ENCODE peak calls at places on chromosome 21, in four cellular contexts. One of them, this sample, is unnamed. For H3K27me3, the result is how much of the 10 kb centered on the place peaks cover.

GRCh38 chr21:17769049-17769845 is 49.9 kb downstream of the C21orf91 start:
- DNase-seq in gastrocnemius medialis: no peak
- DNase-seq in CD8-positive, alpha-beta T cell: no peak
- DNase-seq in brain microvascular endothelial cell: no peak
- DNase-seq in this sample: no peak

GRCh38 chr21:19547951-19548635 is 1144.5 kb upstream of the TMPRSS15 start:
- DNase-seq in gastrocnemius medialis: no peak
- DNase-seq in CD8-positive, alpha-beta T cell: no peak
- DNase-seq in brain microvascular endothelial cell: no peak
- DNase-seq in this sample: no peak

GRCh38 chr21:31184462-31184861 is 146.2 kb upstream of the KRTAP19-8 start:
- DNase-seq in gastrocnemius medialis: no peak
- DNase-seq in CD8-positive, alpha-beta T cell: peak
- DNase-seq in brain microvascular endothelial cell: no peak
- DNase-seq in this sample: no peak

GRCh38 chr21:32360401-32360981 is 32.3 kb downstream of the URB1 start:
- DNase-seq in gastrocnemius medialis: no peak
- DNase-seq in CD8-positive, alpha-beta T cell: no peak
- DNase-seq in brain microvascular endothelial cell: no peak
- DNase-seq in this sample: no peak

GRCh38 chr21:33751120-33751519 is 108.8 kb downstream of the ITSN1 start:
- DNase-seq in gastrocnemius medialis: no peak
- DNase-seq in CD8-positive, alpha-beta T cell: no peak
- DNase-seq in brain microvascular endothelial cell: peak
- DNase-seq in this sample: no peak

GRCh38 chr21:38610573-38611251 is 112.4 kb upstream of the ERG start:
- DNase-seq in gastrocnemius medialis: no peak
- DNase-seq in CD8-positive, alpha-beta T cell: no peak
- DNase-seq in brain microvascular endothelial cell: no peak
- DNase-seq in this sample: no peak

GRCh38 chr21:34147835-34148804 is 74.7 kb downstream of the MRPS6 start:
- DNase-seq in gastrocnemius medialis: no peak
- DNase-seq in CD8-positive, alpha-beta T cell: no peak
- DNase-seq in brain microvascular endothelial cell: peak
- DNase-seq in this sample: no peak

GRCh38 chr21:25790122-25790951 is 55.6 kb downstream of the GABPA start:
- DNase-seq in gastrocnemius medialis: no peak
- DNase-seq in CD8-positive, alpha-beta T cell: no peak
- DNase-seq in brain microvascular endothelial cell: peak
- DNase-seq in this sample: no peak

GRCh38 chr21:14114251-14114650 is 96.5 kb downstream of the LIPI start:
- DNase-seq in gastrocnemius medialis: no peak
- DNase-seq in CD8-positive, alpha-beta T cell: no peak
- DNase-seq in brain microvascular endothelial cell: no peak
- DNase-seq in this sample: no peak

GRCh38 chr21:21324297-21324696 is 326.1 kb downstream of the NCAM2 start:
- DNase-seq in gastrocnemius medialis: no peak
- DNase-seq in CD8-positive, alpha-beta T cell: no peak
- DNase-seq in brain microvascular endothelial cell: no peak
- DNase-seq in this sample: no peak

GRCh38 chr21:33566514-33566913 is 22.0 kb downstream of the DONSON start:
- DNase-seq in gastrocnemius medialis: no peak
- DNase-seq in CD8-positive, alpha-beta T cell: no peak
- DNase-seq in brain microvascular endothelial cell: no peak
- DNase-seq in this sample: no peak

GRCh38 chr21:32412162-32412997 is at the start of gene EVA1C:
- DNase-seq in gastrocnemius medialis: peak
- DNase-seq in CD8-positive, alpha-beta T cell: peak
- DNase-seq in brain microvascular endothelial cell: no peak
- DNase-seq in this sample: peak

GRCh38 chr21:29175408-29176147 is 45.1 kb downstream of the MAP3K7CL start:
- DNase-seq in gastrocnemius medialis: no peak
- DNase-seq in CD8-positive, alpha-beta T cell: no peak
- DNase-seq in brain microvascular endothelial cell: peak
- DNase-seq in this sample: no peak

GRCh38 chr21:34360488-34361241 is 3.1 kb upstream of the KCNE2 start:
- DNase-seq in gastrocnemius medialis: no peak
- DNase-seq in CD8-positive, alpha-beta T cell: no peak
- DNase-seq in brain microvascular endothelial cell: no peak
- DNase-seq in this sample: no peak

GRCh38 chr21:33286600-33287456 is 20.7 kb downstream of the IL10RB start:
- DNase-seq in gastrocnemius medialis: no peak
- DNase-seq in CD8-positive, alpha-beta T cell: no peak
- DNase-seq in brain microvascular endothelial cell: peak
- DNase-seq in this sample: no peak

GRCh38 chr21:31005019-31005418 is 33.3 kb downstream of the KRTAP19-8 start:
- DNase-seq in gastrocnemius medialis: no peak
- DNase-seq in CD8-positive, alpha-beta T cell: no peak
- DNase-seq in brain microvascular endothelial cell: no peak
- DNase-seq in this sample: no peak

GRCh38 chr21:43321111-43321510 is 105.8 kb downstream of the SIK1 start:
- DNase-seq in gastrocnemius medialis: no peak
- DNase-seq in CD8-positive, alpha-beta T cell: no peak
- DNase-seq in brain microvascular endothelial cell: no peak
- DNase-seq in this sample: no peak

GRCh38 chr21:32884062-32884461 is 112.5 kb upstream of the PAXBP1 start:
- DNase-seq in gastrocnemius medialis: no peak
- DNase-seq in CD8-positive, alpha-beta T cell: no peak
- DNase-seq in brain microvascular endothelial cell: no peak
- DNase-seq in this sample: no peak

GRCh38 chr21:38712076-38712475 is 93.7 kb upstream of the ETS2 start:
- DNase-seq in gastrocnemius medialis: no peak
- DNase-seq in CD8-positive, alpha-beta T cell: no peak
- DNase-seq in brain microvascular endothelial cell: peak
- DNase-seq in this sample: no peak

GRCh38 chr21:33433001-33433400 is 29.8 kb downstream of the IFNGR2 start:
- DNase-seq in gastrocnemius medialis: no peak
- DNase-seq in CD8-positive, alpha-beta T cell: no peak
- DNase-seq in brain microvascular endothelial cell: no peak
- DNase-seq in this sample: no peak

GRCh38 chr21:31252091-31252490 is 92.0 kb downstream of the TIAM1 start:
- DNase-seq in gastrocnemius medialis: no peak
- DNase-seq in CD8-positive, alpha-beta T cell: no peak
- DNase-seq in brain microvascular endothelial cell: no peak
- DNase-seq in this sample: no peak

GRCh38 chr21:37737996-37738395 is 178.3 kb downstream of the KCNJ6 start:
- DNase-seq in gastrocnemius medialis: no peak
- DNase-seq in CD8-positive, alpha-beta T cell: no peak
- DNase-seq in brain microvascular endothelial cell: no peak
- DNase-seq in this sample: no peak

GRCh38 chr21:25062061-25062460 is 545.2 kb downstream of the MRPL39 start:
- DNase-seq in gastrocnemius medialis: no peak
- DNase-seq in CD8-positive, alpha-beta T cell: no peak
- DNase-seq in brain microvascular endothelial cell: no peak
- DNase-seq in this sample: no peak

GRCh38 chr21:34190576-34191301 is 117.4 kb downstream of the MRPS6 start:
- DNase-seq in gastrocnemius medialis: no peak
- DNase-seq in CD8-positive, alpha-beta T cell: no peak
- DNase-seq in brain microvascular endothelial cell: no peak
- DNase-seq in this sample: no peak

GRCh38 chr21:26146681-26147080 is 23.9 kb downstream of the APP start:
- DNase-seq in gastrocnemius medialis: no peak
- DNase-seq in CD8-positive, alpha-beta T cell: no peak
- DNase-seq in brain microvascular endothelial cell: no peak
- DNase-seq in this sample: no peak

GRCh38 chr21:29403291-29403690 is 104.6 kb downstream of the BACH1 start:
- DNase-seq in gastrocnemius medialis: no peak
- DNase-seq in CD8-positive, alpha-beta T cell: no peak
- DNase-seq in brain microvascular endothelial cell: no peak
- DNase-seq in this sample: no peak

GRCh38 chr21:22791986-22792560 is 1793.9 kb downstream of the NCAM2 start:
- DNase-seq in gastrocnemius medialis: no peak
- DNase-seq in CD8-positive, alpha-beta T cell: no peak
- DNase-seq in brain microvascular endothelial cell: peak
- DNase-seq in this sample: no peak

GRCh38 chr21:43361493-43362296 is 65.2 kb downstream of the SIK1 start:
- DNase-seq in gastrocnemius medialis: peak
- DNase-seq in CD8-positive, alpha-beta T cell: peak
- DNase-seq in brain microvascular endothelial cell: peak
- DNase-seq in this sample: peak

GRCh38 chr21:25385912-25386474 is 221.3 kb downstream of the MRPL39 start:
- DNase-seq in gastrocnemius medialis: no peak
- DNase-seq in CD8-positive, alpha-beta T cell: no peak
- DNase-seq in brain microvascular endothelial cell: no peak
- DNase-seq in this sample: peak

GRCh38 chr21:10521091-10521598 is at the start of gene TPTE:
- DNase-seq in gastrocnemius medialis: no peak
- DNase-seq in CD8-positive, alpha-beta T cell: no peak
- DNase-seq in brain microvascular endothelial cell: no peak
- DNase-seq in this sample: peak

GRCh38 chr21:25405991-25406390 is 201.3 kb downstream of the MRPL39 start:
- DNase-seq in gastrocnemius medialis: no peak
- DNase-seq in CD8-positive, alpha-beta T cell: no peak
- DNase-seq in brain microvascular endothelial cell: no peak
- DNase-seq in this sample: no peak

DNA sequence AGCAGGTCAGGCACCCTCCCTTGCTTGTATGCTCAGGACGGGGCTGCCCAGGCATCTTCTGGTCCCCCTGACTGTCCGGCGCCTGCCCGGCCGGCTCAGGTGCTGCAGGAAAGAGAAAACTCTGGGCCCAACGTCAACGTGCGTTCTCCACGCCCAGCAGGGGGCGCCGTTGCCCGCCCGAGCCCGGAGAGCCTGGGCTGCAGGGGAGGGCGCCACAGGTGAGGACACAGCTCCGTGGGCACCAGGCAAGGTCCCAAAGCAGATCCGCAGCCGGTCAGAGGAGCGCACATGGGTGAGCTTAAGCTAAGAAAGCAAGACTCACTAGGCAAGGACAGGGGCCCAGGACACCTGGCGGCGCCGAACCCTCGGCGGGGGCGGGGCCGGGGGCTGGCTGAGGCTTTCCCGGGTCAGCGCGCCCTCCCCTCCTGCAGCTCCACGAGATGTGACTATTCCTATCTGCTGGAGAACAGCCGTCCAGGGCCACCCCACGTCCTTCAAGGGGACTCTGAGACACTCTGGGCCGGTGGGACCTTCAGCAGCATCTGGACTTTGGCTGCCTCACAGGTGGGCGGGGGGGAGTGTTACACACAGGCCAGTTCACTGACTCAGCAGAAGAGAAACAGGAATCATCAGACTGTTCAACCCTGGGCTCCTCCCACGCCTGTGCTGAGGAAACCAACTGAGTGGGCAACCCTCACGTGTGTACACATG is 29.3 kb downstream of the KRTAP10-1 start:
- DNase-seq in gastrocnemius medialis: no peak
- DNase-seq in CD8-positive, alpha-beta T cell: peak
- DNase-seq in brain microvascular endothelial cell: peak
- DNase-seq in this sample: peak
- H3K4me3 ChIP-seq in gastrocnemius medialis: no peak
- H3K4me3 ChIP-seq in CD8-positive, alpha-beta T cell: peak
- H3K4me3 ChIP-seq in brain microvascular endothelial cell: no peak
- H3K4me3 ChIP-seq in this sample: no peak

DNA sequence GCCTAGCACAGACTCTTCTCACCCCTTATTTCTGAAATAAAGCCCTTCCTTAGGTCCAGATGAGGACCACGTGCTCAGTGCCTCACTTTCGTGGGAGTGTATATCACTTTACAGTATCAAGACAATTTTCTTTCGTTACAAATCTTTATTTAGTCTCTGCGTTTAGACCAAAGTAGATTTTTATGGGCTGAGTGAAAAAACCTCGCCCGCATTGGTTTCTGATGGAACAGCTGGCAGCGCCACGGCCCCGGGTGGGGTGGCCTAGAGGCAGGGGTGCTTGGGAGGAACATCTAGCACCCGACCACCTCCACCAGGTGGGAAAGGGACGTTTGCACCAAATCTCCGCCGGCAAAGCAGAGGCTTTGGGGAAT is 7.6 kb downstream of the SIM2 start:
- DNase-seq in gastrocnemius medialis: no peak
- DNase-seq in CD8-positive, alpha-beta T cell: no peak
- DNase-seq in brain microvascular endothelial cell: no peak
- DNase-seq in this sample: no peak
- H3K27me3 ChIP-seq in gastrocnemius medialis: under half
- H3K27me3 ChIP-seq in CD8-positive, alpha-beta T cell: half or more
- H3K27me3 ChIP-seq in brain microvascular endothelial cell: half or more
- H3K27me3 ChIP-seq in this sample: under half

GRCh38 chr21:41768371-41769042 is 1.7 kb upstream of the RIPK4 start:
- DNase-seq in gastrocnemius medialis: no peak
- DNase-seq in CD8-positive, alpha-beta T cell: no peak
- DNase-seq in brain microvascular endothelial cell: peak
- DNase-seq in this sample: no peak

GRCh38 chr21:41769106-41769505 is 2.3 kb upstream of the RIPK4 start:
- DNase-seq in gastrocnemius medialis: no peak
- DNase-seq in CD8-positive, alpha-beta T cell: no peak
- DNase-seq in brain microvascular endothelial cell: no peak
- DNase-seq in this sample: no peak

GRCh38 chr21:41766883-41767605 is at the start of gene RIPK4:
- DNase-seq in gastrocnemius medialis: no peak
- DNase-seq in CD8-positive, alpha-beta T cell: peak
- DNase-seq in brain microvascular endothelial cell: no peak
- DNase-seq in this sample: peak

GRCh38 chr21:41766051-41766882 is 585 bp downstream of the RIPK4 start:
- DNase-seq in gastrocnemius medialis: no peak
- DNase-seq in CD8-positive, alpha-beta T cell: no peak
- DNase-seq in brain microvascular endothelial cell: no peak
- DNase-seq in this sample: no peak

GRCh38 chr21:41767606-41768370 is 936 bp upstream of the RIPK4 start:
- DNase-seq in gastrocnemius medialis: no peak
- DNase-seq in CD8-positive, alpha-beta T cell: no peak
- DNase-seq in brain microvascular endothelial cell: no peak
- DNase-seq in this sample: no peak
- H3K4me3 ChIP-seq in gastrocnemius medialis: no peak
- H3K4me3 ChIP-seq in CD8-positive, alpha-beta T cell: peak
- H3K4me3 ChIP-seq in brain microvascular endothelial cell: peak
- H3K4me3 ChIP-seq in this sample: peak

GRCh38 chr21:35396655-35397054 is 347.6 kb upstream of the RUNX1 start:
- DNase-seq in gastrocnemius medialis: no peak
- DNase-seq in CD8-positive, alpha-beta T cell: no peak
- DNase-seq in brain microvascular endothelial cell: no peak
- DNase-seq in this sample: no peak

GRCh38 chr21:35394049-35394448 is 344.9 kb upstream of the RUNX1 start:
- DNase-seq in gastrocnemius medialis: no peak
- DNase-seq in CD8-positive, alpha-beta T cell: no peak
- DNase-seq in brain microvascular endothelial cell: no peak
- DNase-seq in this sample: no peak

GRCh38 chr21:35398366-35398982 is 349.4 kb upstream of the RUNX1 start:
- DNase-seq in gastrocnemius medialis: no peak
- DNase-seq in CD8-positive, alpha-beta T cell: no peak
- DNase-seq in brain microvascular endothelial cell: no peak
- DNase-seq in this sample: no peak

GRCh38 chr21:35394634-35395369 is 345.7 kb upstream of the RUNX1 start:
- DNase-seq in gastrocnemius medialis: no peak
- DNase-seq in CD8-positive, alpha-beta T cell: no peak
- DNase-seq in brain microvascular endothelial cell: no peak
- DNase-seq in this sample: no peak

DNA sequence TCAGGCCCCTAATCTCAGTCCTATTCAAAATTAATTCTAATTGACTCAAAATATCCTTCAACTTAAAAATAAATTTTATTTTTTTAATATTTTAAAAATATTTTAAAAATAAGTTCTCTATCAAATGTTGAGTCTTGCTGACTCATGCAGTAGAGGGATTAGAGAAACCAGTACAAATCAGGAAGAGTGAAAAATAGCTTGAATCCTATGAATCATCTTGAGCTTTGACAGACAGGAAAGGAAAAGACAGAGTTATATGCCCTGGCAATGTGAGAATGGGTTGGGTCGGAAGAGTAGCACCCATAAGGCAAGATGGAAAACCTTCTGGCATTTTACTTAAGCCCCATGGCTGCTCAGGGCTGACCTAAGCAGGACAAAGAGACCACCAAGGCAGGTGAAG is 346.6 kb upstream of the RUNX1 start:
- DNase-seq in gastrocnemius medialis: no peak
- DNase-seq in CD8-positive, alpha-beta T cell: no peak
- DNase-seq in brain microvascular endothelial cell: no peak
- DNase-seq in this sample: no peak
- H3K27me3 ChIP-seq in gastrocnemius medialis: under half
- H3K27me3 ChIP-seq in CD8-positive, alpha-beta T cell: under half
- H3K27me3 ChIP-seq in brain microvascular endothelial cell: under half
- H3K27me3 ChIP-seq in this sample: under half

This sample was measured in GM06990.